ENCODE peak calls at places on chromosomes 5 and 9, in five cellular contexts. U is GM12891, I is HepG2, H is H1, S is K562. L is an unnamed sample.

GRCh38 chr9:105219291-105219805 is 25.1 kb upstream of the SLC44A1 start:
- DNase-seq in I (no peak), H (no peak), U (no peak), S (no peak), L (no peak)

GRCh38 chr9:109349431-109349846 is 28.6 kb upstream of the EPB41L4B start:
- DNase-seq in S (no peak), I (no peak), U (no peak), H (no peak), L (no peak)

GRCh38 chr9:137398561-137399468 is 24.1 kb downstream of the EXD3 start:
- DNase-seq in I (no peak), S (no peak), U (no peak), H (no peak), L (no peak)

GRCh38 chr9:128619779-128620178 is 36.9 kb downstream of the DYNC2I2 start:
- DNase-seq in S (no peak), U (no peak), I (no peak), H (no peak), L (no peak)

GRCh38 chr9:136623849-136624183 is 38.9 kb upstream of the EGFL7 start:
- DNase-seq in I (no peak), S (no peak), H (no peak), U (no peak), L (no peak)

GRCh38 chr5:82991678-82992323 is 85.4 kb downstream of the TMEM167A start:
- DNase-seq in I (no peak), S (no peak), H (no peak), U (no peak), L (no peak)

GRCh38 chr5:32027717-32028321 is 146.3 kb downstream of the GOLPH3 start:
- DNase-seq in I (peak; percentile 39), H (no peak), S (no peak), U (no peak), L (no peak)

GRCh38 chr5:152505442-152506042 is 100.5 kb upstream of the NMUR2 start:
- DNase-seq in U (no peak), S (peak; percentile 16), H (no peak), I (peak; percentile 41), L (no peak)

GRCh38 chr5:42454216-42454995 is 31.2 kb downstream of the GHR start:
- DNase-seq in H (no peak), I (no peak), S (no peak), U (no peak), L (no peak)

GRCh38 chr5:102540251-102540812 is 41.5 kb upstream of the SLCO6A1 start:
- DNase-seq in S (no peak), I (no peak), H (no peak), U (no peak), L (no peak)

GRCh38 chr5:94103507-94104245 is 362.3 kb upstream of the POU5F2 start:
- DNase-seq in U (no peak), H (no peak), I (no peak), S (no peak), L (no peak)

GRCh38 chr5:79436224-79436623 is 77.7 kb downstream of the HOMER1 start:
- DNase-seq in U (no peak), H (no peak), S (no peak), I (peak; percentile 84), L (no peak)

GRCh38 chr9:69045821-69046220 is 10.3 kb downstream of the FXN start:
- DNase-seq in S (no peak), I (peak; percentile 9), U (no peak), H (no peak), L (no peak)

GRCh38 chr9:91279296-91280204 is 82.2 kb downstream of the AUH start:
- DNase-seq in I (no peak), S (no peak), H (no peak), U (no peak), L (no peak)

GRCh38 chr5:126248611-126249010 is 174.6 kb upstream of the GRAMD2B start:
- DNase-seq in H (no peak), S (no peak), U (no peak), I (no peak), L (no peak)

GRCh38 chr5:24272735-24273134 is 372.0 kb downstream of the CDH10 start:
- DNase-seq in I (no peak), H (no peak), U (no peak), S (no peak), L (no peak)

GRCh38 chr5:50744761-50745160 is 78.3 kb downstream of the PARP8 start:
- DNase-seq in I (no peak), H (no peak), S (no peak), U (no peak), L (no peak)

GRCh38 chr9:127698985-127699670 is 7.7 kb upstream of the CFAP157 start:
- DNase-seq in S (peak; percentile 100), I (no peak), U (peak; percentile 95), H (peak; percentile 85), L (peak; percentile 88)

GRCh38 chr5:158882236-158882635 is 217.5 kb downstream of the EBF1 start:
- DNase-seq in U (no peak), I (no peak), H (no peak), S (no peak), L (no peak)

GRCh38 chr5:158882660-158883059 is 217.1 kb downstream of the EBF1 start:
- DNase-seq in H (no peak), U (no peak), I (no peak), S (no peak), L (no peak)

GRCh38 chr5:158879993-158880392 is 219.7 kb downstream of the EBF1 start:
- DNase-seq in I (no peak), H (no peak), U (no peak), S (no peak), L (no peak)

GRCh38 chr5:158880514-158881001 is 219.2 kb downstream of the EBF1 start:
- DNase-seq in H (no peak), I (no peak), S (no peak), U (no peak), L (no peak)

GRCh38 chr5:158881076-158881880 is 218.4 kb downstream of the EBF1 start:
- DNase-seq in H (no peak), S (no peak), U (no peak), I (no peak), L (no peak)
- TF ChIP-seq POLR2AphosphoS5 in H (no peak), S (no peak), U (no peak), I (no peak), L (no peak)

DNA sequence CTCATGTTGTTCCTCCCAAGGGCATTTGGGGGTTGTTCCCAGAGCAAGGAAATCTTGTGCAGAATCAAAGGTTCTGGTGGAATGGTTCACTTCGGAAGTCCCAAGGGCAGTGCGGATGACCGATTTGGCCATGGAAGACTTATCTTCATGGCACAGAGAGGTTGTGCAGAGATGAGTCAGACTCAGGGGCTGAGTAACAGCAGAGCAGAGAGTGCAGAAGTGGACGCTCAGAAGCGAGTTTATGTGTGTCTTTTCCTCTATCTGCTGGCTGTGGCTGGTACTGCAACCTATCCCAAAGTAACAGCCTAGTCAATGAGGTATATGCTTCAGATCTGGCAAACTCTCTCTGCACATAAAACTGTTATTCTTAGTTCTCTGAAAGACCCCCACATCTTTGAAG is 118.1 kb downstream of the DPYSL3 start:
- DNase-seq in U (no peak), S (peak; percentile 13), I (peak; percentile 25), H (no peak), L (no peak)
- TF ChIP-seq TAF1 in U (no peak), S (no peak), I (no peak), H (no peak), L (no peak)

GRCh38 chr5:179802950-179803562 is 3.6 kb downstream of the MGAT4B start:
- DNase-seq in H (no peak), S (no peak), I (no peak), U (no peak), L (no peak)

GRCh38 chr5:179801304-179802206 is 5.1 kb downstream of the MGAT4B start:
- DNase-seq in S (peak; percentile 59), U (peak; percentile 86), H (no peak), I (peak; percentile 40), L (peak; percentile 82)

GRCh38 chr5:179803651-179804598 is 2.7 kb downstream of the MGAT4B start:
- DNase-seq in U (no peak), H (no peak), S (peak; percentile 47), I (peak; percentile 44), L (no peak)

GRCh38 chr5:179800696-179801201 is 5.9 kb downstream of the MGAT4B start:
- DNase-seq in I (no peak), S (peak; percentile 53), H (no peak), U (no peak), L (no peak)

GRCh38 chr5:179802207-179802883 is 4.3 kb downstream of the MGAT4B start:
- DNase-seq in H (no peak), U (no peak), S (no peak), I (no peak), L (no peak)
- TF ChIP-seq POLR2A in H (no peak), U (no peak), S (no peak), I (no peak), L (no peak)

DNA sequence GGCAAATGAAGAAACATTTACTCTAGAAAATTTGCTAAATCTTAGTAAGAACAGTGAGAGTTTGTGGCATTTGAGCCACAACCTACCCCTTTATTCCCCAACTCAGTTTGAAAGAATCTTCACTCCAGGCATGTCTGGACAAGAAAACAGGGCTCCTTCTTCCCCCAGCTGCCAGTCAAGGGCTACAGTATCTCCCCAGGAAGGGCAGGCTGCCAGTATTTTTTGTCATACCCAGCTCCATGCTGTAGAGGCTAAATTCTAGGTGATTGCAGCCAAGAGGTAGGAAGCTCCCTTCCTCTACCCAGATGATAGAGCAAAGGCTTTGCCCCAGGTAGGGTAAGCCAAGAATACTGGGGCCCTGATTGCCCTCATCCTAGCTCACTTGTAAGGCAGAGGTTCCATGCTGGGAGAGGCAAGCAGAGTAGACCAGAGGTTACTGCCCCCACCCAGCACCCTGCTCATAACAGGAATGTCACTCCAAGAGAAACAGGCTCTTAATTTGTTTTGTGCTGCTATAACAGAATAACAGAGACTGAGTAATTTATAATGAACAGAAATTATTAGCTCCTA is 20.0 kb upstream of the GRPEL2 start:
- DNase-seq in I (no peak), H (no peak), S (no peak), U (no peak), L (no peak)
- TF ChIP-seq POLR2AphosphoS5 in I (no peak), H (no peak), S (no peak), U (no peak), L (no peak)

GRCh38 chr5:38148021-38148625 is 110.2 kb upstream of the EGFLAM start:
- DNase-seq in I (peak; percentile 99), U (no peak), S (no peak), H (no peak), L (no peak)

GRCh38 chr5:38149815-38150195 is 108.6 kb upstream of the EGFLAM start:
- DNase-seq in S (no peak), H (no peak), U (no peak), I (no peak), L (no peak)

GRCh38 chr5:38154615-38155204 is 103.6 kb upstream of the EGFLAM start:
- DNase-seq in H (no peak), I (peak; percentile 29), S (no peak), U (no peak), L (no peak)

GRCh38 chr5:38157024-38157423 is 101.3 kb upstream of the EGFLAM start:
- DNase-seq in I (no peak), H (no peak), S (no peak), U (no peak), L (no peak)

DNA sequence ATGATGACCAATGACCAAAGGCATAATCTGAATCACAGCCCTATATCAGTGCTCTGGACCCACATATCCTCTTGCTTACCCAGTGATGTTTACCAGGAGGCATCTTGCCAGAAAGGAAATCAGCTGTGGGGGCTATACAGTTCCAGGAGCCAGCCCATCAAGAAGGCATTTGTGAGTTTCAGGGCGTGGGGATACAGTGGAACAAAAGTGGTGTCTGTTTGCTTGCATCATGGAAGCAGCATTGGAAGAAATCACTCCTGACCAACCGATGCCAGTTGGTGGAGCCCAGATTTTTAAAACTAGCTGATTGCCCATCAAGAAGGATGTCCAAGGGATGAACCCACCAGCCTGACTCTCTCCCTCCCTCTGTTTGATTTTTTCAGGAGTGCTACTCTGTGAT is 106.5 kb upstream of the EGFLAM start:
- DNase-seq in H (no peak), U (no peak), S (no peak), I (peak; percentile 32), L (no peak)
- TF ChIP-seq TAF1 in H (no peak), U (no peak), S (no peak), I (no peak), L (no peak)